ENCODE peak calls at places on chromosomes 16 and 17, in four cellular contexts. Y is body of pancreas, W is stomach, A is tibial nerve. O is an unnamed sample.

GRCh38 chr16:4566144-4566543 is 10.0 kb downstream of the C16orf96 start:
- DNase-seq in Y (no peak), A (no peak), W (no peak), O (no peak)

GRCh38 chr17:19343256-19343630 is 19.3 kb downstream of the B9D1 start:
- DNase-seq in A (no peak), W (no peak), Y (no peak), O (no peak)

GRCh38 chr16:89324056-89325010 is 106.8 kb downstream of the ZNF778 start:
- DNase-seq in W (no peak), A (no peak), Y (no peak), O (peak)

GRCh38 chr17:49407981-49408501 is 6.6 kb downstream of the PHB1 start:
- DNase-seq in A (peak), Y (peak), W (peak), O (peak)

GRCh38 chr16:58451263-58451662 is 48.7 kb upstream of the NDRG4 start:
- DNase-seq in A (no peak), Y (no peak), W (no peak), O (no peak)

GRCh38 chr16:7493133-7493532 is 160.5 kb downstream of the RBFOX1 start:
- DNase-seq in Y (no peak), W (no peak), A (no peak), O (no peak)

GRCh38 chr17:58328195-58329034 is at the start of gene TSPOAP1:
- DNase-seq in Y (peak), A (no peak), W (no peak), O (no peak)

GRCh38 chr16:47847220-47847970 is 308.4 kb downstream of the ABCC12 start:
- DNase-seq in A (no peak), Y (no peak), W (no peak), O (no peak)

GRCh38 chr16:65306722-65307121 is 184.9 kb upstream of the CDH11 start:
- DNase-seq in Y (no peak), A (no peak), W (no peak), O (no peak)

GRCh38 chr17:42039794-42040763 is 10.3 kb downstream of the C17orf113 start:
- DNase-seq in W (no peak), Y (no peak), A (no peak), O (no peak)

GRCh38 chr16:70789231-70789926 is 11.6 kb downstream of the VAC14 start:
- DNase-seq in W (peak), Y (peak), A (peak), O (no peak)

GRCh38 chr17:42525221-42525620 is 10.8 kb upstream of the NAGLU start:
- DNase-seq in Y (no peak), W (no peak), A (no peak), O (no peak)

GRCh38 chr17:20263595-20263994 is 203.7 kb downstream of the LGALS9B start:
- DNase-seq in Y (no peak), W (no peak), A (no peak), O (no peak)

GRCh38 chr16:82782715-82783251 is 156.0 kb downstream of the CDH13 start:
- DNase-seq in Y (peak), W (no peak), A (no peak), O (no peak)

DNA sequence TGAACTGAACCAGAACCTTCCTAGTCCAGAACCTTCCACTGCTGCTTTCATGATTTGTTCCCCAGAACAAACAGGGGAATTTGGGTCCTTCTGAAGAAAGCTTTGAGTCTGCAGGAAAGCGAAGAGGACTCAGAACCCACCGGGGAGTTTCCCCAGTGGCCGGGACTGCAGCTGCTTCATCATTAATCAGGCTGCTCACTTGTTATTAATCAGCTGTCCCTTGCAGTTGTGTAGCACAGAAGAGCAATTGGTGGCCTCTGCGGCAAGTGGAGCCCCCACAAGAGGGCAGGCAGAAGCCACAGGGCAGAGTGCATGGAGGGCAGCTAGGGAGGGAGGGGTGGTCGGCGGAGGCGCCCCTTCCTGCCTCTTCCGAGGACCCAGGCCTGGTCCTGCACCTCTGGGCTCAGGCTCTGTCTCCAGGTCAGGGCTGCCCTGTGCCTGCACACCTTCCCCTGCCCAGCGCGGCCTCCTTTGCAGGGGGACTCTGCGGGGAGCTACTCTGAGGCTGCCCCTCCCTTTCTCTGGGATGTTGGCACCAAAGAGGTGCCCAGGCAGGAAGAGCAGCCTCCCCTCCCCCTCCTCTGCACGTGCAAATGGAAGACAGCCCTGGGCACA is 6.9 kb downstream of the CCL17 start:
- DNase-seq in A (no peak), Y (no peak), W (no peak), O (no peak)
- TF ChIP-seq POLR2A in A (no peak), Y (no peak), W (no peak), O (no peak)

GRCh38 chr17:35931794-35932419 is 1.3 kb upstream of the RDM1 start:
- DNase-seq in W (no peak), Y (peak), A (peak), O (no peak)

GRCh38 chr17:35934760-35935159 is 4.2 kb upstream of the RDM1 start:
- DNase-seq in A (no peak), Y (peak), W (no peak), O (no peak)

GRCh38 chr17:35932576-35932975 is 2.0 kb upstream of the RDM1 start:
- DNase-seq in W (no peak), A (no peak), Y (no peak), O (no peak)

GRCh38 chr17:35930211-35931065 is at the start of gene RDM1:
- DNase-seq in Y (peak), W (peak), A (peak), O (peak)
- TF ChIP-seq POLR2A in Y (no peak), W (no peak), A (no peak), O (peak)

GRCh38 chr17:76654408-76654807 is 10.9 kb upstream of the ST6GALNAC1 start:
- DNase-seq in A (no peak), W (no peak), Y (no peak), O (no peak)

GRCh38 chr17:76658387-76658705 is 14.8 kb upstream of the ST6GALNAC1 start:
- DNase-seq in A (no peak), W (no peak), Y (no peak), O (no peak)

GRCh38 chr17:76657505-76658386 is 14.2 kb upstream of the ST6GALNAC1 start:
- DNase-seq in W (no peak), A (no peak), Y (no peak), O (no peak)

DNA sequence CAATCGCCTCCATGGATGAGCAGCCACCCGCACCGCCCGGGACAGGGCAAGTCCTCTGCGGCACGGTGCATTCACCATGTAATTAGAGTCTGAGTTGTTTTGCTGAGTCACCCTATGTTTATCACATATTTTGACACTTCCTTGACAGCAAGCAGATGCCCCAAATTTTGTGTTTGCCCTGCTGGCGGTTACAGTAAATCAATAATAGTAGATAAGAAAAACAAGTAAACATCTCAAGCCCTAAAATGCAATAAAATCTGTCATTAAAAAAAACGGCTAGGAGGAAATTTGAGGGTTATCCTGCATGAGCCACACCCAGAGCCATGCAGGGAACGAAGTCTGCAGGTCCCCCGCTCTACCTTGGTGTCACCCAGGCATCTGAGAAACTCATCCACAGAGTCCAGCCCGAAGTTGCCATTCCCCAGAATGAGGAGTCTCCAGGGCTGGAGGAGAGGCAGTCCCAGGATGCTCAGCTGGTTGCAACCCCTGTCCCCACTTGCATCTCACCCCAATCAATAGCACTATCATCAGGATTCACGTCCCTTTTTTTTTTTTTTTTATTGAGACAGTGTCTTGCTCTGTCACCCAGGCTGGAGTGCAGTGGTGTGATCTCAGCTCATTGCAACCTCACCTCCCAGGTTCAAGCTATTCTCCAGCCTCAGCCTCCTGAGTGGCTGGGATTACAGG is 16.5 kb upstream of the ST6GALNAC1 start:
- DNase-seq in A (no peak), W (no peak), Y (no peak), O (no peak)
- TF ChIP-seq POLR2A in A (no peak), W (no peak), Y (no peak), O (no peak)

DNA sequence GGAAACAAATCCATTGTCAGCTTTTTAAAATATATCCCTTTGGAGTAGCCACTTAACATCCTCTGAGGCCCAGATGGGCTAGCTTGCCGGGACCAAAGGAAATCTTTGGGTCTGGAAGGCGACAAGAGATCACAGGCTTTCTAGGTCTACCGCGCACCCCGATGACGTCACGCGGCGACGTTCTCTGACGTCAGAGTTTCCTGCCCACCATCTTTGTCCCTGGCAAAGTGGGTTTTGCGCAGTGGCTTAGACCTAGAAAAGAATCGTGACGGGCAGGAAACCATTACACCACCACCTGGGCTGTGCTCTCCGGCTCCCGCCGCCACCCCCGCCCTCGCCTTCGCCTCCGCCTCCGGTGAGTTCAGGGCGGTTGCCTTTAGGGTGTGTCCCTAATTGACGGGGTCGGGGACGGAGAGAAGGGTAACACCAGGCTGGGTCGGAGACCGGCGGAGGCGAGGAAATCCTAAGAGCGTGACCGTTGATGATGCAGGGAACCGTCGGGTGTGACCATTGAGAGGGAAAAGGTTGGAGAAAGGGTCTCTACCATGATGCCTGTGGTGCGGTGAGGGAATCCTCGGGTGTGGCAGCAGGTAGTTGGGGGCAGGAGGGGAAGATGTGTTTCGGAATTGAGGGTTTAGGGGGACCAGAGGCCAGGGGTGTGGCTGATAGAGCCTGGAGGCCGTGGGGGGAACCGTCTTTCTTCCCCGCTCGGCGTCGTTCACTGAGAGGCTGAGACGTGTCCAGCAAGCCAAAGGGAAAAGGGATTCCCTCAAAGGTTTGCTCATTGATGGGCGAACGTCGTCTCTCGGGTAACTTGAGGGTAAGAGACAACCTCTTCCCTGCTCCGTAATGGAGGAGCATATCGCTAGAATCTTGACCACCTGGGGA is at the start of gene AP2B1:
- DNase-seq in A (peak), W (peak), Y (peak), O (peak)
- TF ChIP-seq POLR2A in A (peak), W (peak), Y (peak), O (peak)

DNA sequence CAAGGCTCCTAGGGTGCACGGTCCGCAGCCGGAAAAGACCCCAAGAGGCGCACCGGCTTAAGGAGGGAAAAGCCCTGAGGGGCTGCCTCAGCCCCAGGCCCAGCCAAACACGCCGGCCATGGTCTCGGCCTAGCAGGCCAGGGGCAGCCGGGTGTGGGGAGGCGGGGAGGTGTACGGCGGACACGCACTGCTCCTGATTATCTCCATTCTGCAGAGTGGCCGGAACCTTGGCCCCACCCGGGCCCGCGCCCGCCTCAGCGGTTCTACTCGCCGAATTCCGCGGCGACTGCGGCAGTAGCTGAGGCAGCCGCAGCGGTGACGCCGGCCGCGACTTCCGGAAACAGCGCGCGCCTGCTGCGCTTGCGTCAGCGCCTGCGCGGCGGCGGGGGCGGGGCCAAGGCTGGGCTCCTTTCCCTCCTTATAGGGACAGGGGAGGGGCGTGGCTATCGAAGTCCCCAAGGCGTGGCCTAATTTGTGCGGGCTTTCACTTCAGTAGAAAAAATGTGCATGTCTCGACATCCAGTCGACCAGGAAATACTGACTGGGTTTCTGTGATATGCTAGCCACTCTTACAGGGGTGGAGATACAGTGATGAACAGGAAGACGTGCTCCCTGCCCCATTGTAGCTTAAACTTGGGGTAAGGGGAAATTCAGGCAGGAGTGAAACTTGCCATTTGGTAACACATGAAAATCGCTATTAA is at the start of gene PARN:
- DNase-seq in W (peak), A (peak), Y (peak), O (peak)
- TF ChIP-seq POLR2A in W (peak), A (peak), Y (peak), O (peak)

GRCh38 chr16:87946596-87947350 is 4.5 kb upstream of the BANP start:
- DNase-seq in W (no peak), A (no peak), Y (no peak), O (no peak)

GRCh38 chr16:87942680-87943079 is 6.4 kb upstream of the CA5A start:
- DNase-seq in W (no peak), Y (no peak), A (no peak), O (no peak)

GRCh38 chr16:87947356-87948118 is 3.7 kb upstream of the BANP start:
- DNase-seq in Y (no peak), W (no peak), A (no peak), O (no peak)

GRCh38 chr16:87948119-87948545 is 3.1 kb upstream of the BANP start:
- DNase-seq in W (no peak), A (peak), Y (no peak), O (no peak)

DNA sequence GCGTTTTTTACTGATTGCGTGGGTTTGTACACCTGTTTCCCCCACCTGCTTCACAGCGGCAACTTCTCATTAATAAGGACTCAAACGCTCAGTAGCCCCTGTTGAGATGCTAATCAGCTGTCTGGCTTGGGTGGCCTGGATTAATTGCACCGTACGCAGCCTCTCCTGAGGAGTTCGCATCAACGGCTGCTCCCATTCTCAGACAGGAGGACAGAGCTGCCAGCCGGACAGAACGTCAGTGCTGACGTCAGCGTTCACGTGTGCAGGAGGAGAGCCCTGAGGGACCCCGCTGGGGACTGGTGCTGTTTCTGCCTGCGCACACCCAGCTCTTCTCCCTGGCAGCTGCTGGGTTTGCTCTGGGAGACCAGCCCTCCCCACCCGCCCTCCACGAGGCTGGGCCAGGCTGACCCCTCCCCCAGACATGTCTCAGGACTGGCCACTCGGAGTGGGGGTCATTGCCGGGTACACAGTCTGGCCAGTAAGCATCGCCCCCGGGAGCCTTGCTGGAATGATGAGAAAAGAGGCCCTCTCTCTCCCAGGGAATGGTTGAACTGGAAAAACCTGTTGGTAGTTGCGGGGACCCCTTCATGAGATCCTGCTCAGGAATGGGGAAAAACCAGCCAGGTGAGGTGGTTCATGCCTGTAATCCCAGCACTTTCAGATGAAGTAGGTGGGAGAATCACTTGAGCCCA is 5.7 kb upstream of the BANP start:
- DNase-seq in A (peak), Y (peak), W (peak), O (no peak)
- TF ChIP-seq POLR2A in A (no peak), Y (peak), W (no peak), O (no peak)

GRCh38 chr17:7478276-7479138 is 924 bp downstream of the ZBTB4 start:
- DNase-seq in A (peak), Y (peak), W (peak), O (peak)
- TF ChIP-seq POLR2A in A (peak), Y (peak), W (no peak), O (peak)

O was measured in H54.